ENCODE peak calls at places on chromosomes 13 and 19, in four cellular contexts. W, K, U and F are unnamed samples.

GRCh38 chr13:30818323-30818960 is 83.1 kb downstream of the ALOX5AP start:
- DNase-seq in W (peak), K (no peak), U (no peak), F (no peak)

GRCh38 chr13:99870541-99870940 is 101.0 kb downstream of the ZIC5 start:
- DNase-seq in W (no peak), K (no peak), U (no peak), F (no peak)

GRCh38 chr19:29524912-29525870 is 603 bp upstream of the VSTM2B start:
- DNase-seq in W (no peak), K (peak), U (peak), F (no peak)

GRCh38 chr13:25981060-25981459 is 70.8 kb downstream of the SHISA2 start:
- DNase-seq in W (no peak), K (no peak), U (no peak), F (no peak)

GRCh38 chr19:13621413-13621812 is 115.1 kb upstream of the CACNA1A start:
- DNase-seq in W (peak), K (no peak), U (no peak), F (no peak)

GRCh38 chr13:58953638-58954037 is 1210.1 kb downstream of the DIAPH3 start:
- DNase-seq in W (no peak), K (no peak), U (no peak), F (no peak)

GRCh38 chr19:38044267-38045111 is 137.5 kb downstream of the SIPA1L3 start:
- DNase-seq in W (no peak), K (no peak), U (no peak), F (no peak)

GRCh38 chr19:38736413-38737280 is 7.6 kb downstream of the CAPN12 start:
- DNase-seq in W (no peak), K (peak), U (no peak), F (peak)

GRCh38 chr13:110163020-110163658 is 143.8 kb downstream of the COL4A1 start:
- DNase-seq in W (peak), K (no peak), U (no peak), F (no peak)

GRCh38 chr19:23241433-23241832 is 8.8 kb downstream of the ZNF724 start:
- DNase-seq in W (peak), K (no peak), U (no peak), F (no peak)

GRCh38 chr19:2478324-2478755 is 2.4 kb downstream of the GADD45B start:
- DNase-seq in W (peak), K (peak), U (peak), F (peak)

GRCh38 chr13:44760434-44760833 is 184.3 kb upstream of the TSC22D1 start:
- DNase-seq in W (no peak), K (no peak), U (no peak), F (no peak)

GRCh38 chr13:65841156-65841555 is 1389.0 kb downstream of the PCDH9 start:
- DNase-seq in W (no peak), K (no peak), U (no peak), F (no peak)

GRCh38 chr19:53942001-53942786 is 20.5 kb upstream of the CACNG8 start:
- DNase-seq in W (no peak), K (peak), U (no peak), F (no peak)

DNA sequence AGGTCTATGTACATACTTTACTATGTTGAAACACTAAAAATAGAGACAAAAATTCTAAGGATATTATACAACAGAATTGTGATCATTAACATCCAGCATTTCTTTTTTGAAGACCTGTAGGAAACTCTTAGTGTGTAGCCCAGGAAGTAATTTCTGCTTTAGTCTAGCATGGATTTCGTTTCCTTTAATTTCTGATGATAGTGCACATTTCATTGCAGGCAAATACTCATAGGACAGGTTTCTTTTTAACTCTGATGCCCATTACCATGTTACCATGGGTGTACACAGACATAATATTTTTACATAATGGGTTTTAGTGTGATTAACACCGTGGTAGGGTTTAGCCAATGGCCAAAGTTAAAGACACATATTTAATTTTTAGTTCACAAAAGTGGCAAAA is 27.1 kb downstream of the LIG4 start:
- DNase-seq in W (no peak), K (no peak), U (no peak), F (no peak)
- H3K27ac ChIP-seq in W (no peak), K (no peak), U (no peak), F (no peak)

GRCh38 chr13:46817081-46817480 is 20.1 kb upstream of the ESD start:
- DNase-seq in W (no peak), K (no peak), U (no peak), F (no peak)
- H3K27ac ChIP-seq in W (no peak), K (no peak), U (no peak), F (no peak)

GRCh38 chr19:45223879-45224278 is 21.3 kb downstream of the EXOC3L2 start:
- DNase-seq in W (no peak), K (no peak), U (no peak), F (no peak)
- H3K27ac ChIP-seq in W (no peak), K (no peak), U (no peak), F (no peak)

GRCh38 chr13:106118050-106118449 is 417.4 kb downstream of the EFNB2 start:
- DNase-seq in W (no peak), K (no peak), U (no peak), F (no peak)

GRCh38 chr13:106114981-106115554 is 420.4 kb downstream of the EFNB2 start:
- DNase-seq in W (peak), K (no peak), U (no peak), F (no peak)

GRCh38 chr13:106118996-106119395 is 416.5 kb downstream of the EFNB2 start:
- DNase-seq in W (no peak), K (no peak), U (no peak), F (no peak)

GRCh38 chr13:106117640-106118039 is 417.8 kb downstream of the EFNB2 start:
- DNase-seq in W (no peak), K (no peak), U (no peak), F (no peak)

GRCh38 chr13:106117035-106117434 is 418.4 kb downstream of the EFNB2 start:
- DNase-seq in W (peak), K (no peak), U (no peak), F (no peak)
- H3K27ac ChIP-seq in W (no peak), K (no peak), U (no peak), F (no peak)

GRCh38 chr19:42090687-42091086 is 14.7 kb downstream of the ZNF574 start:
- DNase-seq in W (no peak), K (no peak), U (no peak), F (no peak)

GRCh38 chr19:42086770-42087550 is 11.0 kb downstream of the ZNF574 start:
- DNase-seq in W (no peak), K (no peak), U (no peak), F (no peak)

GRCh38 chr19:42089191-42089750 is 13.3 kb downstream of the ZNF574 start:
- DNase-seq in W (no peak), K (no peak), U (no peak), F (no peak)

GRCh38 chr19:42089772-42090171 is 13.8 kb downstream of the ZNF574 start:
- DNase-seq in W (no peak), K (no peak), U (no peak), F (no peak)

DNA sequence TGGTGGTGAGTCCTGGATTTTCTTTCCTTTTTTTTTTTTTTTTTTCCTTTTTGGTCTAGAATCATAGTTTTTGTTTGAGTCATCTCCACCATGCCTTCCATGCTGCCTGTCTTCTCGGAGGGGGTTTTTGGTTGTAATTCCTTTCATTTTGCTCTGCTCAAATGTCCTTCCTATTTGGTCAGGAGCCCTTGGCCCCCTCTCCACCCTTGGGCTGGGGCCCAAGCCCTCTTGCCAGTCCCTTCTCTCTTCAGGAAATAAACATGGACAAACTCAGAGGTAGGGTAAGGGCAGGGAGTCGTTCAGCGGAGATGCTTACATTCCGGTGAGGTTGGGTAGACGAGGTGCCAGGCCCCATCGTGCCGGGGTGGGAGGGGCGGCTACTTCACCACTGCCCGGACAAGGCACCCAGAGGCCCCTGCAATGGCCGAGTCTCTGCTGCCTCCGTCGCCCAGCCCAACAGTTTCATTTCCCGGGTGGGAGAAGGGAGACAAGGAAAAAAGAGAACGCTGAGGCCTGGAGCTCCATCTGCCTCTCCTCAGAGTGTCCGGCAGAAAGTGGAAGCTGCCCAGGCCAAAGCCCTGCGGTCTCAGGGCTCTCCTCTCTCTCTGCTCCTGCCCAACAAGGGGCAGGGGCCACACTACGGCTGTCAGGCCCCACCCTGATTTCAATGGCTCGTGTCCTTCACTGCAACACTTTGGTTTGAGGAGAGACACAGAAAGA is 12.7 kb downstream of the ZNF574 start:
- DNase-seq in W (peak), K (no peak), U (no peak), F (no peak)
- H3K27ac ChIP-seq in W (peak), K (peak), U (peak), F (no peak)

DNA sequence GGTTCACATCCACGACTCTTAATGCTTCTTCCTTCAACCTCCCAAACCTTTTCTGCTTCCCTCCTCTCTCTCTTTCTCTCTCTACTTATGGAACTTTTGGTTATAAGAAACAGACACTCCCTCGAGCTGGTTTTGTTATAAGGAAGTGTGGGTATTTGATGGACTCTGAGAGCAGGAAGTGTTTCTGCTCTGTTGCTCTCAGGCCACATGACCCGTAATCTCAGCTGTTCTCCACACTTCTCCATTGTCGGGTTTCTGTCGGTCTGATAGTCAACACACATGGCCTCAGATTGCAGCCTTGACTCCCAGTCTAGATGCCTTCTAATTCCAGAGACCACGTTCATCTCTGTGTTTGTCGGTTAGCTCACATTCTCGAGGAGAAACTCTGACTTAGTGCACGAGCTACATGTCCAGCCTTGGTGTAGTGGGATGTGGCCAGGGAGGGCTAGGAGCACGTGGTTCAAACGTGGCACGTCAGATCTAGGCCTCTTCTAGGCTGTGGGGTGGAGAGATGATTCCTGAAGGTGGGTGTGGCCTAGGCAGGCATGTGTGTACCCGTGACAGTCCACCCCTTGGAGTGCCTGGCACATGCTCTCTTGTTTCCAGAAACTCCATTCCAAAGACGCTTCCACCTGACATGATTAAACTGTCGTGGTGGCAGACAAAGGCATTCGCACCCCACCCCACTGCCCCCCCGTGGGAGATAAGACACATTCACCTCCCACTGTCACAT is 26.3 kb downstream of the CNFN start:
- DNase-seq in W (no peak), K (no peak), U (no peak), F (no peak)
- H3K27ac ChIP-seq in W (no peak), K (no peak), U (peak), F (no peak)

DNA sequence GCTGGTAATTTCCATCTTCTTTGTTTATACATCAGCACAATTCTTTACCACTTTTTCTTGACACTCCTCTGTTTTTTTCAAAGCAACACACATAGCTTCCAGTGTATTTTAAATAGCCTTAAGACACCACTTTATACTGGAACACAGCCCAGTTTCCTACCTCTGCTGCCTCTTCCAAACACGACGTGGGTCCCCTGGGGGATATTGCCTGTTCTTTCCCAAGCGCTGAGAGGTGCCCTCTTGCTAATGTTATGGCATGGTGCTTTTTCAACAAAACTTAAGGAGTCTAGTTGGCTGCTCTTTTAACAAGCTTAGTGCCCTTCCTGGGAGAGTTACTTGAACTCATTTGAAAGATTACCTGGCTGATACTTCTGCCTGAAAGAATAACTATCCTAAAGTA is 112.7 kb downstream of the OLFM4 start:
- DNase-seq in W (no peak), K (no peak), U (no peak), F (no peak)
- H3K27ac ChIP-seq in W (no peak), K (no peak), U (no peak), F (no peak)